ENCODE peak calls at places on chromosome 7, in six cellular contexts. N, D, T, B, A and I are unnamed samples.

GRCh38 chr7:147759327-147759943 is 831.1 kb upstream of the C7orf33 start:
- DNase-seq in N (no peak), D (no peak), T (no peak), B (no peak), A (no peak), I (no peak)

GRCh38 chr7:129831424-129832058 is 121.2 kb downstream of the UBE2H start:
- DNase-seq in N (no peak), D (peak), T (peak), B (peak), A (peak), I (peak)

GRCh38 chr7:151296202-151296992 is 45.2 kb upstream of the NUB1 start:
- DNase-seq in N (no peak), D (no peak), T (no peak), B (no peak), A (no peak), I (no peak)

GRCh38 chr7:45985902-45986301 is 64.8 kb upstream of the IGFBP3 start:
- DNase-seq in N (no peak), D (no peak), T (peak), B (peak), A (peak), I (peak)

GRCh38 chr7:108016841-108017775 is 14.1 kb upstream of the LAMB1 start:
- DNase-seq in N (no peak), D (no peak), T (no peak), B (peak), A (peak), I (no peak)

GRCh38 chr7:123635551-123636359 is 19.9 kb upstream of the LMOD2 start:
- DNase-seq in N (no peak), D (no peak), T (peak), B (peak), A (peak), I (peak)

GRCh38 chr7:116315293-116315692 is 105.0 kb downstream of the TES start:
- DNase-seq in N (no peak), D (no peak), T (peak), B (peak), A (peak), I (peak)

GRCh38 chr7:134327896-134328295 is 11.2 kb upstream of the SLC35B4 start:
- DNase-seq in N (peak), D (peak), T (peak), B (peak), A (peak), I (peak)

GRCh38 chr7:70289067-70289466 is 690.8 kb downstream of the AUTS2 start:
- DNase-seq in N (no peak), D (no peak), T (peak), B (no peak), A (no peak), I (no peak)

GRCh38 chr7:144074374-144074773 is 4.8 kb downstream of the OR2A25 start:
- DNase-seq in N (no peak), D (no peak), T (no peak), B (no peak), A (no peak), I (no peak)

GRCh38 chr7:108630002-108630401 is 60.3 kb downstream of the DNAJB9 start:
- DNase-seq in N (no peak), D (no peak), T (peak), B (peak), A (no peak), I (peak)

GRCh38 chr7:44767912-44768662 is 19.4 kb downstream of the ZMIZ2 start:
- DNase-seq in N (no peak), D (no peak), T (peak), B (peak), A (peak), I (no peak)

GRCh38 chr7:106757846-106758245 is 96.9 kb upstream of the CCDC71L start:
- DNase-seq in N (no peak), D (no peak), T (no peak), B (peak), A (no peak), I (no peak)

GRCh38 chr7:2190531-2190930 is 42.2 kb downstream of the MAD1L1 start:
- DNase-seq in N (peak), D (no peak), T (peak), B (peak), A (peak), I (peak)

GRCh38 chr7:18903676-18904075 is 213.8 kb downstream of the TWIST1 start:
- DNase-seq in N (no peak), D (no peak), T (no peak), B (no peak), A (no peak), I (peak)
- H3K23ac ChIP-seq in N (no peak), D (no peak), T (no peak), B (no peak), A (no peak), I (no peak)

DNA sequence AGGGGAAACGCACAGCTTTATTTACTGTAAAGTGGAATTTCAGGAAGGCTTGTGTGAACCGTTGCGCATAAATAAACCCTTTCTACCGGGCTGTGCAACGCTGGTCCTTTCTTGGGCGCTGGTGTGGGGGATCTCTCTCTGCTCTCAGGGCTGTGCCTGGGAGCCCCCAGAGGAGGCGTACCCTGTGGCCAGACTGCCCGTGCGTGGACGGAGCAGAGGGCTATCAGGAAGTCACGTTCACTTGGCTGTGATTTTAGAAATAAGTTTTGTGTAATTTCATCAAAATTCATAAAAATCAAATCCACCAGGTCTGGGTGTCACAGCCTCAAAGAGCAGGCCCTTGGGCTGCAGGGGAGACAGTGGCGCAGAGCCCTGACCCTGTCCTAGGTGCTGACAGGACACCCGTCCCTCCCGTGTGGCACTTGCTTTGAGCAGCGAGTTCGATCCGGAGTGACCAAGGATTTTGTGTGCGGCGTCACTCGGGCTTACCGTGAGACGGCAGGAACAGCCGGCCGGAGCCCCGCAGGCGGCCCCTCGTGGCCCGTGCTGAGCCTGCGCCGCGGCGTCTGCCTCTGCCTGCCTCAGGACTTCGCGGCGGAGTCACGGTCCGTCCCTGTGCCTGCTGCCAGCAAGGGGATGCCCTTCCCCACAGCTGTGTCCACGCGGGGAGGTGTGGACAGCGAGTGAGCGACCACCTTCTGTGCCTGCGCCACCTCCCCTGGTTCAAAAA is 20.2 kb downstream of the GET4 start:
- DNase-seq in N (no peak), D (no peak), T (no peak), B (no peak), A (no peak), I (no peak)
- H3K23ac ChIP-seq in N (no peak), D (peak), T (no peak), B (no peak), A (no peak), I (no peak)

GRCh38 chr7:12821746-12822145 is 134.3 kb downstream of the ARL4A start:
- DNase-seq in N (no peak), D (no peak), T (no peak), B (no peak), A (no peak), I (no peak)
- H3K23ac ChIP-seq in N (no peak), D (no peak), T (no peak), B (no peak), A (no peak), I (no peak)

GRCh38 chr7:42236266-42237161 is 495 bp downstream of the GLI3 start:
- DNase-seq in N (peak), D (no peak), T (peak), B (peak), A (peak), I (peak)
- H3K23ac ChIP-seq in N (no peak), D (peak), T (no peak), B (peak), A (no peak), I (peak)

DNA sequence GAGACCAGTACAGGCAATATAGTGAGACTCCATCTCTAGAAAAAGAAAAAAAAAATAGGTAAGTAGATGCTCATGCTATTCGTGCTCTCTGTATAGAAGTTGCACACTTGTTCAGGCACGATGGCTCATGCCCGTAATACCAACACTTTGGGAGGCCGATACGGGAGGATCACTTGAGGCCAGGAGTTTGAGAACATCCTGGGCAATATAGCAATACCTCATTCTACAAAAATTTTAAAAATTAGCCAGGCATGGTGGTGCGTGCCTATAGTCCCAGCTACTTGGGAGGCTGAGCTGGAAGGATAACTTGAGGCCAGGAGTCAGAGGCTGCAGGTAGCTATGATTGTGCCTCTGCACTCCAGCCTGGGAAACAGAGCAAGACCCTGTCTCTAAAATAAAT is 17.2 kb upstream of the NPTX2 start:
- DNase-seq in N (no peak), D (no peak), T (no peak), B (no peak), A (peak), I (no peak)
- H3K23ac ChIP-seq in N (no peak), D (no peak), T (no peak), B (no peak), A (no peak), I (no peak)